ENCODE peak calls at places on chromosomes 3 and 15, in four cellular contexts. One of them, this sample, is unnamed. For H3K9me3, the result is how much of the 10 kb centered on the place peaks cover.

GRCh38 chr15:57560976-57561711 is 30.6 kb upstream of the MYZAP start:
- DNase-seq in CD8-positive, alpha-beta memory T cell: peak
- DNase-seq in thyroid gland: peak
- DNase-seq in Peyer's patch: peak
- DNase-seq in this sample: peak

GRCh38 chr3:126960604-126960995 is 22.3 kb upstream of the PLXNA1 start:
- DNase-seq in Peyer's patch: no peak
- DNase-seq in thyroid gland: no peak
- DNase-seq in CD8-positive, alpha-beta memory T cell: no peak
- DNase-seq in this sample: no peak

GRCh38 chr15:96326551-96327154 is 3.8 kb upstream of the NR2F2 start:
- DNase-seq in thyroid gland: no peak
- DNase-seq in Peyer's patch: no peak
- DNase-seq in CD8-positive, alpha-beta memory T cell: no peak
- DNase-seq in this sample: no peak

GRCh38 chr3:183006396-183007002 is 26.2 kb upstream of the DCUN1D1 start:
- DNase-seq in Peyer's patch: no peak
- DNase-seq in thyroid gland: no peak
- DNase-seq in CD8-positive, alpha-beta memory T cell: no peak
- DNase-seq in this sample: no peak

GRCh38 chr3:149713730-149714654 is 38.3 kb downstream of the COMMD2 start:
- DNase-seq in CD8-positive, alpha-beta memory T cell: no peak
- DNase-seq in thyroid gland: no peak
- DNase-seq in Peyer's patch: no peak
- DNase-seq in this sample: no peak

GRCh38 chr3:150385296-150386242 is 22.5 kb upstream of the TSC22D2 start:
- DNase-seq in Peyer's patch: no peak
- DNase-seq in CD8-positive, alpha-beta memory T cell: peak
- DNase-seq in thyroid gland: no peak
- DNase-seq in this sample: no peak

GRCh38 chr3:108835101-108835500 is 12.5 kb downstream of the TRAT1 start:
- DNase-seq in thyroid gland: no peak
- DNase-seq in CD8-positive, alpha-beta memory T cell: peak
- DNase-seq in Peyer's patch: no peak
- DNase-seq in this sample: no peak

GRCh38 chr3:67739851-67740250 is 85.4 kb upstream of the SUCLG2 start:
- DNase-seq in CD8-positive, alpha-beta memory T cell: no peak
- DNase-seq in thyroid gland: no peak
- DNase-seq in Peyer's patch: no peak
- DNase-seq in this sample: no peak

GRCh38 chr15:89215627-89216026 is 5.8 kb downstream of the RLBP1 start:
- DNase-seq in Peyer's patch: peak
- DNase-seq in thyroid gland: no peak
- DNase-seq in CD8-positive, alpha-beta memory T cell: no peak
- DNase-seq in this sample: no peak

GRCh38 chr15:59991919-59992318 is 12.2 kb upstream of the FOXB1 start:
- DNase-seq in thyroid gland: no peak
- DNase-seq in Peyer's patch: no peak
- DNase-seq in CD8-positive, alpha-beta memory T cell: no peak
- DNase-seq in this sample: no peak

GRCh38 chr3:147113293-147114045 is 292.9 kb downstream of the ZIC4 start:
- DNase-seq in Peyer's patch: no peak
- DNase-seq in thyroid gland: no peak
- DNase-seq in CD8-positive, alpha-beta memory T cell: no peak
- DNase-seq in this sample: no peak

GRCh38 chr3:28575748-28576589 is 227.3 kb upstream of the AZI2 start:
- DNase-seq in thyroid gland: peak
- DNase-seq in Peyer's patch: no peak
- DNase-seq in CD8-positive, alpha-beta memory T cell: no peak
- DNase-seq in this sample: no peak

GRCh38 chr15:68031406-68031805 is 22.7 kb upstream of the PIAS1 start:
- DNase-seq in CD8-positive, alpha-beta memory T cell: no peak
- DNase-seq in thyroid gland: no peak
- DNase-seq in Peyer's patch: no peak
- DNase-seq in this sample: no peak

GRCh38 chr15:68032672-68033071 is 21.4 kb upstream of the PIAS1 start:
- DNase-seq in thyroid gland: no peak
- DNase-seq in Peyer's patch: no peak
- DNase-seq in CD8-positive, alpha-beta memory T cell: no peak
- DNase-seq in this sample: no peak

GRCh38 chr15:68034071-68034470 is 20.0 kb upstream of the PIAS1 start:
- DNase-seq in thyroid gland: no peak
- DNase-seq in Peyer's patch: no peak
- DNase-seq in CD8-positive, alpha-beta memory T cell: no peak
- DNase-seq in this sample: no peak

GRCh38 chr15:68029959-68030358 is 24.2 kb upstream of the PIAS1 start:
- DNase-seq in CD8-positive, alpha-beta memory T cell: no peak
- DNase-seq in thyroid gland: no peak
- DNase-seq in Peyer's patch: no peak
- DNase-seq in this sample: no peak

GRCh38 chr15:68034719-68035293 is 19.3 kb upstream of the PIAS1 start:
- DNase-seq in CD8-positive, alpha-beta memory T cell: no peak
- DNase-seq in Peyer's patch: no peak
- DNase-seq in thyroid gland: no peak
- DNase-seq in this sample: no peak
- H3K9me3 ChIP-seq in CD8-positive, alpha-beta memory T cell: under half
- H3K9me3 ChIP-seq in Peyer's patch: under half
- H3K9me3 ChIP-seq in thyroid gland: under half
- H3K9me3 ChIP-seq in this sample: under half

DNA sequence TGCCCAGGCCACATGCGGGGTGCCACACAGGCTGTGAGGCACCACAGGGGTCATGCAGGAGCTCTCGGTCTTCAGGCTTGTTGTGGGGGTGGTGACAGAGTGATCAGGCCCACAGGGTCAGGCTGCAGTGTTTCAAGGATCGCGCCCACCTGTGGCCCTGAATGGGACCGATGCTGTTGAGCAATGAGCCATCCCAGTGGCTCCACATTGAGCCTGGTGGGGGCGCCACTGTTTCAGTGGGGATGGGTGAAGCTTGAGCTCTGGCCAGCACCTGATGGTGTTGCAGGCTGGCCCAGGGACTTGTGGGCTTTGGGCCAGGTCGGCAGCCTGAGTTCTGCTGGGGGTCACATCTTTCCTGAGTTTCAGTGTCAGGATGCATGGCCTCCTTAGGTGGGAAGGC is 230.1 kb downstream of the UBE3A start:
- DNase-seq in Peyer's patch: no peak
- DNase-seq in CD8-positive, alpha-beta memory T cell: no peak
- DNase-seq in thyroid gland: no peak
- DNase-seq in this sample: no peak
- H3K9me3 ChIP-seq in Peyer's patch: under half
- H3K9me3 ChIP-seq in CD8-positive, alpha-beta memory T cell: under half
- H3K9me3 ChIP-seq in thyroid gland: under half
- H3K9me3 ChIP-seq in this sample: under half

DNA sequence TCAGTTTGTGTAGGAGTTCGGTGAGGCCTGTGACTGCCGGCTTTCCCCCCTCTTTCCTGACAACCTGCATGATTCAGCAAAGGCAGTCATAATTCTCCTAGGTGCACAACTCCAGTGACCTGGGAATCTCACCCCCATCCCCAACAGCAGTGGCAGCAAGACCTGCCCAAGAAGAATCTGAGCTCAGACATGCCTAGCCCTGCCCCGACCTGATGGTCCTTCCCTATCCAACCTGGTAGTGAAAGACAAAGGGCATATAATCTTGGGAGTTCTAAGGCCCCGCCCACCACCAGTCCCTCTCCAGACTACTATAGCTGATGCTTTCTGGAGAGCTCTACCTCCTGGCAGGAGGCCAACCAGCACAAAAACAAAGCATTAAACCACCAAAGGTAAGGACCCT is 44.2 kb upstream of the ZBED2 start:
- DNase-seq in CD8-positive, alpha-beta memory T cell: no peak
- DNase-seq in Peyer's patch: no peak
- DNase-seq in thyroid gland: peak
- DNase-seq in this sample: no peak
- H3K9me3 ChIP-seq in CD8-positive, alpha-beta memory T cell: under half
- H3K9me3 ChIP-seq in Peyer's patch: under half
- H3K9me3 ChIP-seq in thyroid gland: under half
- H3K9me3 ChIP-seq in this sample: under half

GRCh38 chr15:25065286-25065685 is 110.5 kb downstream of the SNRPN start:
- DNase-seq in thyroid gland: no peak
- DNase-seq in Peyer's patch: no peak
- DNase-seq in CD8-positive, alpha-beta memory T cell: no peak
- DNase-seq in this sample: no peak
- H3K9me3 ChIP-seq in thyroid gland: under half
- H3K9me3 ChIP-seq in Peyer's patch: under half
- H3K9me3 ChIP-seq in CD8-positive, alpha-beta memory T cell: half or more
- H3K9me3 ChIP-seq in this sample: under half

DNA sequence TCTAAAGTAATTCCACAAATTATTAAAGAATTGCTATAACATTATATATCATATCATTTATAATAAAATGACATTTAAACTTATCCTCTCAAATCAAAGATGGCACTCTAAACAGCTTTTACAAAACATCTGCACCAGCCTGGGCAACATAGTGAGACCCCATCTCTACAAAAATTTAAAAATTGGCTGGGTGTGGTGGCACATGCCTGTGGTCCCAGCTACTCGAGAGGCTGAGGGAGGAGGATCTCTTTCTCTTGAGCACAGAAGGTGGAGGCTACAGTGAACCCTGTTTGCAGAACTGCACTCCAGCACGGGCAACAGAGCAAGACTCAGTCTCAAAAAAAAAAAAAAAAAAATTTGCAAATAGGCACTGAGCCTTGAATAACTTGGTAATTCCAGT is 63.1 kb downstream of the PIK3CB start:
- DNase-seq in CD8-positive, alpha-beta memory T cell: no peak
- DNase-seq in thyroid gland: no peak
- DNase-seq in Peyer's patch: no peak
- DNase-seq in this sample: no peak
- H3K9me3 ChIP-seq in CD8-positive, alpha-beta memory T cell: under half
- H3K9me3 ChIP-seq in thyroid gland: under half
- H3K9me3 ChIP-seq in Peyer's patch: under half
- H3K9me3 ChIP-seq in this sample: under half

DNA sequence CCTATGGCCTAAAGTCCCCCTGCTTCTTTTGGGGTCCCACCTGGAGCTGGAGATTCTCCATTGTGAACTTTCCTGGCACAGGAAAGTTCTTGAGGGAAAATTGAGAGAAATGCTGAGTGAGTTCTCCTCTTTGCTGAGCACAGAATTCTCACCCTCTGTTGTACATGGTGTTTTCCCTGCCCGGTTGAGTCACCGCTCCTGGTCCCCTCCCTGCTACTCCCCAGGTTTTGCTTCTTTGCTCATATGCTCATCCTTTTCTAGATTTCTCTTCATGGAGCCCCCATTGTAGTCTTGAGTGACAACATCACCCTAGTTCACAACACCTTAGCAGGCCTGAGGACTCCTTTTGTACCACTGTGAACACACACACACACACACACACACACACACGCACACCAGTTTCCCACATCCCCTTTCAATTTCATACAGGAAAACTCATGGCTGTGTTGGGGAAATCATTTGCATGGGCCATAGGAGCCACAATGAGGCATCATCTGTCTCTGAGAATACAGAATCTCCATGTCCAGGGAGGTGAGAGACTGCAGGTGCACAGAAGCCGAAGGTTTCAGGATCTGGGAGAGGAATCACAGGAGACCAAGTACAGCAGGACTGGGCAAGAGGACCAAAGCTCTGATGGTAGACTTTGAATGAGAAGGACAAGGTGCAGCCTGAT is 585.3 kb downstream of the GOLGA6L6 start:
- DNase-seq in thyroid gland: no peak
- DNase-seq in Peyer's patch: no peak
- DNase-seq in CD8-positive, alpha-beta memory T cell: no peak
- DNase-seq in this sample: no peak
- H3K9me3 ChIP-seq in thyroid gland: under half
- H3K9me3 ChIP-seq in Peyer's patch: under half
- H3K9me3 ChIP-seq in CD8-positive, alpha-beta memory T cell: under half
- H3K9me3 ChIP-seq in this sample: under half

DNA sequence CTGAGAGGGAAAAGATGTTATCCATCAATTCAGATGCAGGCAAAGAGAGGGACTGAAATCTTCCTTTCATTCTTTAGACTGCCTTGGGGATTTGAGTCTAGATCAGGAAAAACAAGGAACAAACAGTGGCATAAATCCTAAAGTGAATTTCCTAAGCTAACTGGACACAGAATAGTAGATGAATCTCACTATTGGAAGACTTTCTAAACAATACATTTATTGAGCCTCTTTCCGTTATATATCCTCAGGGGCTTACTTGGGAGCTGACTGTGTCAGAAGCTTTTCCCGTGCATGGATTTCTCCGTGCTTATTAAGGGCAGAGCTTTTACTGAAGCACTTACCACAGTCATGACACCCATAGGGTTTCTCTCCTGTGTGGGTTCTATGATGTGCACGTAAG is 10.0 kb downstream of the ZSCAN29 start:
- DNase-seq in Peyer's patch: no peak
- DNase-seq in CD8-positive, alpha-beta memory T cell: no peak
- DNase-seq in thyroid gland: no peak
- DNase-seq in this sample: no peak
- H3K9me3 ChIP-seq in Peyer's patch: under half
- H3K9me3 ChIP-seq in CD8-positive, alpha-beta memory T cell: half or more
- H3K9me3 ChIP-seq in thyroid gland: under half
- H3K9me3 ChIP-seq in this sample: under half

GRCh38 chr15:86555939-86556725 is 476.5 kb downstream of the AGBL1 start:
- DNase-seq in Peyer's patch: no peak
- DNase-seq in CD8-positive, alpha-beta memory T cell: no peak
- DNase-seq in thyroid gland: peak
- DNase-seq in this sample: no peak
- H3K9me3 ChIP-seq in Peyer's patch: under half
- H3K9me3 ChIP-seq in CD8-positive, alpha-beta memory T cell: under half
- H3K9me3 ChIP-seq in thyroid gland: under half
- H3K9me3 ChIP-seq in this sample: under half

This sample was measured in T-helper 17 cell.